ENCODE peak calls at places on chromosomes 2 and 18, in seven cellular contexts. One of them, this sample, is unnamed.

GRCh38 chr2:11344956-11345671 is 678 bp upstream of the ROCK2 start:
- DNase-seq in hepatocyte: peak
- DNase-seq in transverse colon: peak
- DNase-seq in omental fat pad: peak
- DNase-seq in IMR-90: peak
- DNase-seq in activated CD8-positive, alpha-beta T cell treated with anti-CD3 and anti-CD28 coated beads for 36 hours: peak
- DNase-seq in CD8-positive, alpha-beta T cell: no peak
- DNase-seq in this sample: peak

GRCh38 chr2:6148887-6149286 is 456.7 kb downstream of the SOX11 start:
- DNase-seq in hepatocyte: no peak
- DNase-seq in transverse colon: no peak
- DNase-seq in omental fat pad: no peak
- DNase-seq in IMR-90: peak
- DNase-seq in activated CD8-positive, alpha-beta T cell treated with anti-CD3 and anti-CD28 coated beads for 36 hours: no peak
- DNase-seq in CD8-positive, alpha-beta T cell: no peak
- DNase-seq in this sample: no peak

GRCh38 chr2:202494300-202494699 is 118.2 kb downstream of the BMPR2 start:
- DNase-seq in hepatocyte: peak
- DNase-seq in transverse colon: peak
- DNase-seq in omental fat pad: no peak
- DNase-seq in IMR-90: peak
- DNase-seq in activated CD8-positive, alpha-beta T cell treated with anti-CD3 and anti-CD28 coated beads for 36 hours: no peak
- DNase-seq in CD8-positive, alpha-beta T cell: no peak
- DNase-seq in this sample: peak

GRCh38 chr18:53757346-53757745 is 467.1 kb downstream of the MBD2 start:
- DNase-seq in hepatocyte: no peak
- DNase-seq in transverse colon: no peak
- DNase-seq in omental fat pad: no peak
- DNase-seq in IMR-90: no peak
- DNase-seq in activated CD8-positive, alpha-beta T cell treated with anti-CD3 and anti-CD28 coated beads for 36 hours: no peak
- DNase-seq in CD8-positive, alpha-beta T cell: no peak
- DNase-seq in this sample: no peak

GRCh38 chr2:134027980-134028379 is 225.9 kb upstream of the MGAT5 start:
- DNase-seq in hepatocyte: no peak
- DNase-seq in transverse colon: no peak
- DNase-seq in omental fat pad: no peak
- DNase-seq in IMR-90: no peak
- DNase-seq in activated CD8-positive, alpha-beta T cell treated with anti-CD3 and anti-CD28 coated beads for 36 hours: no peak
- DNase-seq in CD8-positive, alpha-beta T cell: no peak
- DNase-seq in this sample: no peak

GRCh38 chr2:20079546-20080115 is 28.2 kb upstream of the LAPTM4A start:
- DNase-seq in hepatocyte: no peak
- DNase-seq in transverse colon: no peak
- DNase-seq in omental fat pad: no peak
- DNase-seq in IMR-90: no peak
- DNase-seq in activated CD8-positive, alpha-beta T cell treated with anti-CD3 and anti-CD28 coated beads for 36 hours: no peak
- DNase-seq in CD8-positive, alpha-beta T cell: no peak
- DNase-seq in this sample: no peak

GRCh38 chr2:86825728-86826386 is 35.1 kb upstream of the CD8A start:
- DNase-seq in hepatocyte: no peak
- DNase-seq in transverse colon: no peak
- DNase-seq in omental fat pad: no peak
- DNase-seq in IMR-90: no peak
- DNase-seq in activated CD8-positive, alpha-beta T cell treated with anti-CD3 and anti-CD28 coated beads for 36 hours: peak
- DNase-seq in CD8-positive, alpha-beta T cell: peak
- DNase-seq in this sample: no peak

GRCh38 chr2:178874529-178875240 is 67.5 kb upstream of the TTN start:
- DNase-seq in hepatocyte: no peak
- DNase-seq in transverse colon: no peak
- DNase-seq in omental fat pad: no peak
- DNase-seq in IMR-90: no peak
- DNase-seq in activated CD8-positive, alpha-beta T cell treated with anti-CD3 and anti-CD28 coated beads for 36 hours: no peak
- DNase-seq in CD8-positive, alpha-beta T cell: no peak
- DNase-seq in this sample: no peak

GRCh38 chr2:9234680-9235387 is 28.2 kb downstream of the ASAP2 start:
- DNase-seq in hepatocyte: peak
- DNase-seq in transverse colon: peak
- DNase-seq in omental fat pad: no peak
- DNase-seq in IMR-90: peak
- DNase-seq in activated CD8-positive, alpha-beta T cell treated with anti-CD3 and anti-CD28 coated beads for 36 hours: no peak
- DNase-seq in CD8-positive, alpha-beta T cell: no peak
- DNase-seq in this sample: no peak

GRCh38 chr18:23494992-23495391 is 8.3 kb upstream of the RMC1 start:
- DNase-seq in hepatocyte: no peak
- DNase-seq in transverse colon: no peak
- DNase-seq in omental fat pad: no peak
- DNase-seq in IMR-90: no peak
- DNase-seq in activated CD8-positive, alpha-beta T cell treated with anti-CD3 and anti-CD28 coated beads for 36 hours: no peak
- DNase-seq in CD8-positive, alpha-beta T cell: no peak
- DNase-seq in this sample: no peak

GRCh38 chr18:22663378-22663777 is 245.7 kb upstream of the CTAGE1 start:
- DNase-seq in hepatocyte: no peak
- DNase-seq in transverse colon: no peak
- DNase-seq in omental fat pad: no peak
- DNase-seq in IMR-90: no peak
- DNase-seq in activated CD8-positive, alpha-beta T cell treated with anti-CD3 and anti-CD28 coated beads for 36 hours: no peak
- DNase-seq in CD8-positive, alpha-beta T cell: no peak
- DNase-seq in this sample: no peak

GRCh38 chr2:217756375-217757107 is 246.3 kb downstream of the TNS1 start:
- DNase-seq in hepatocyte: peak
- DNase-seq in transverse colon: peak
- DNase-seq in omental fat pad: peak
- DNase-seq in IMR-90: peak
- DNase-seq in activated CD8-positive, alpha-beta T cell treated with anti-CD3 and anti-CD28 coated beads for 36 hours: peak
- DNase-seq in CD8-positive, alpha-beta T cell: peak
- DNase-seq in this sample: no peak

GRCh38 chr18:76678248-76678647 is 144.1 kb upstream of the ZNF236 start:
- DNase-seq in hepatocyte: no peak
- DNase-seq in transverse colon: no peak
- DNase-seq in omental fat pad: no peak
- DNase-seq in IMR-90: no peak
- DNase-seq in activated CD8-positive, alpha-beta T cell treated with anti-CD3 and anti-CD28 coated beads for 36 hours: no peak
- DNase-seq in CD8-positive, alpha-beta T cell: no peak
- DNase-seq in this sample: no peak

GRCh38 chr18:2657043-2657512 is 1.6 kb downstream of the SMCHD1 start:
- DNase-seq in hepatocyte: no peak
- DNase-seq in transverse colon: no peak
- DNase-seq in omental fat pad: no peak
- DNase-seq in IMR-90: no peak
- DNase-seq in activated CD8-positive, alpha-beta T cell treated with anti-CD3 and anti-CD28 coated beads for 36 hours: no peak
- DNase-seq in CD8-positive, alpha-beta T cell: no peak
- DNase-seq in this sample: no peak

GRCh38 chr2:72146357-72147302 is 1.0 kb downstream of the CYP26B1 start:
- DNase-seq in hepatocyte: peak
- DNase-seq in transverse colon: no peak
- DNase-seq in omental fat pad: peak
- DNase-seq in IMR-90: no peak
- DNase-seq in activated CD8-positive, alpha-beta T cell treated with anti-CD3 and anti-CD28 coated beads for 36 hours: no peak
- DNase-seq in CD8-positive, alpha-beta T cell: no peak
- DNase-seq in this sample: no peak

GRCh38 chr2:220276736-220277444 is 649.5 kb downstream of the SLC4A3 start:
- DNase-seq in hepatocyte: no peak
- DNase-seq in transverse colon: no peak
- DNase-seq in omental fat pad: no peak
- DNase-seq in IMR-90: peak
- DNase-seq in activated CD8-positive, alpha-beta T cell treated with anti-CD3 and anti-CD28 coated beads for 36 hours: no peak
- DNase-seq in CD8-positive, alpha-beta T cell: no peak
- DNase-seq in this sample: peak

GRCh38 chr2:238754259-238754658 is 93.6 kb upstream of the TWIST2 start:
- DNase-seq in hepatocyte: no peak
- DNase-seq in transverse colon: no peak
- DNase-seq in omental fat pad: no peak
- DNase-seq in IMR-90: no peak
- DNase-seq in activated CD8-positive, alpha-beta T cell treated with anti-CD3 and anti-CD28 coated beads for 36 hours: no peak
- DNase-seq in CD8-positive, alpha-beta T cell: no peak
- DNase-seq in this sample: no peak
- TF ChIP-seq CTCF in hepatocyte: no peak
- TF ChIP-seq CTCF in transverse colon: no peak
- TF ChIP-seq CTCF in omental fat pad: no peak
- TF ChIP-seq CTCF in IMR-90: no peak
- TF ChIP-seq CTCF in activated CD8-positive, alpha-beta T cell treated with anti-CD3 and anti-CD28 coated beads for 36 hours: no peak
- TF ChIP-seq CTCF in CD8-positive, alpha-beta T cell: no peak
- TF ChIP-seq CTCF in this sample: peak

GRCh38 chr18:26812462-26812861 is 53.0 kb downstream of the AQP4 start:
- DNase-seq in hepatocyte: no peak
- DNase-seq in transverse colon: no peak
- DNase-seq in omental fat pad: no peak
- DNase-seq in IMR-90: no peak
- DNase-seq in activated CD8-positive, alpha-beta T cell treated with anti-CD3 and anti-CD28 coated beads for 36 hours: no peak
- DNase-seq in CD8-positive, alpha-beta T cell: no peak
- DNase-seq in this sample: no peak

GRCh38 chr18:26818461-26818860 is 47.0 kb downstream of the AQP4 start:
- DNase-seq in hepatocyte: no peak
- DNase-seq in transverse colon: no peak
- DNase-seq in omental fat pad: no peak
- DNase-seq in IMR-90: no peak
- DNase-seq in activated CD8-positive, alpha-beta T cell treated with anti-CD3 and anti-CD28 coated beads for 36 hours: no peak
- DNase-seq in CD8-positive, alpha-beta T cell: no peak
- DNase-seq in this sample: no peak

GRCh38 chr18:26813043-26813442 is 52.5 kb downstream of the AQP4 start:
- DNase-seq in hepatocyte: peak
- DNase-seq in transverse colon: peak
- DNase-seq in omental fat pad: no peak
- DNase-seq in IMR-90: no peak
- DNase-seq in activated CD8-positive, alpha-beta T cell treated with anti-CD3 and anti-CD28 coated beads for 36 hours: peak
- DNase-seq in CD8-positive, alpha-beta T cell: no peak
- DNase-seq in this sample: no peak
- TF ChIP-seq CTCF in hepatocyte: peak
- TF ChIP-seq CTCF in transverse colon: peak
- TF ChIP-seq CTCF in omental fat pad: no peak
- TF ChIP-seq CTCF in IMR-90: no peak
- TF ChIP-seq CTCF in activated CD8-positive, alpha-beta T cell treated with anti-CD3 and anti-CD28 coated beads for 36 hours: no peak
- TF ChIP-seq CTCF in CD8-positive, alpha-beta T cell: no peak
- TF ChIP-seq CTCF in this sample: no peak

GRCh38 chr2:58042486-58042970 is 4.1 kb upstream of the VRK2 start:
- DNase-seq in hepatocyte: peak
- DNase-seq in transverse colon: no peak
- DNase-seq in omental fat pad: no peak
- DNase-seq in IMR-90: peak
- DNase-seq in activated CD8-positive, alpha-beta T cell treated with anti-CD3 and anti-CD28 coated beads for 36 hours: peak
- DNase-seq in CD8-positive, alpha-beta T cell: no peak
- DNase-seq in this sample: no peak
- TF ChIP-seq CTCF in hepatocyte: no peak
- TF ChIP-seq CTCF in transverse colon: no peak
- TF ChIP-seq CTCF in omental fat pad: no peak
- TF ChIP-seq CTCF in IMR-90: no peak
- TF ChIP-seq CTCF in activated CD8-positive, alpha-beta T cell treated with anti-CD3 and anti-CD28 coated beads for 36 hours: no peak
- TF ChIP-seq CTCF in CD8-positive, alpha-beta T cell: no peak
- TF ChIP-seq CTCF in this sample: no peak

GRCh38 chr18:61637319-61637718 is 255.5 kb downstream of the RNF152 start:
- DNase-seq in hepatocyte: no peak
- DNase-seq in transverse colon: peak
- DNase-seq in omental fat pad: no peak
- DNase-seq in IMR-90: no peak
- DNase-seq in activated CD8-positive, alpha-beta T cell treated with anti-CD3 and anti-CD28 coated beads for 36 hours: no peak
- DNase-seq in CD8-positive, alpha-beta T cell: no peak
- DNase-seq in this sample: no peak
- TF ChIP-seq CTCF in hepatocyte: no peak
- TF ChIP-seq CTCF in transverse colon: peak
- TF ChIP-seq CTCF in omental fat pad: no peak
- TF ChIP-seq CTCF in IMR-90: no peak
- TF ChIP-seq CTCF in activated CD8-positive, alpha-beta T cell treated with anti-CD3 and anti-CD28 coated beads for 36 hours: no peak
- TF ChIP-seq CTCF in CD8-positive, alpha-beta T cell: no peak
- TF ChIP-seq CTCF in this sample: no peak

DNA sequence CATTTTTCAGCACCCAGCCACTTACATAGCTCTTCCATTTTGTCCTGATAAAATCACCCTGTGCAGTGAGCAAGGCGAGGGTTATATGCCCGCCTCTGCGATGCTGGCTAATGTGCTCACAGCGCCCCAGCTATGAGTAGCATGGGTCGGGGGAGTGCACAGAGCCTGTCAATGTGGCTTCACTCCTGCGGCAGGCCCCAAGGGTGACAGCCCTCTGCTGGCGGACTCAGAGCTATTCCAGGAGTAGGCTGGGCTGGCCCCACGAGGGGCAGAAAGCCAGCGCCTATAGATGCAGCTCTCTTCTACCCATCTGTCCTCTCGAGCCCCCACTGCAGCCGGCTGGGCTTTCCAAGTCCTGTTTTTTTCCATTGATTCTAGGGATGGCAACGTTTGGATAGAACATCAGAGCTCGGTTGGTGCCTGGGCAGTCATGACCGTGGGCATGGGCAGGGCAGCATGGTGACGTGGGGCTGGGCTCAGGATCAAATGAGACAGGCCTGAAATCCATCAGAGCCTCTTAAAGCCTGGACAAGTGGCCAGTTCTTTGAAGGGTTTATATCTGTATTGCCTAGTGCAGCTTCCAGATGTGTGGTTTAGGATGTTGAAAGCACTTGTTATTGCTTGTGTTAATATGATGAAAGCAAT is 134.7 kb downstream of the MCFD2 start:
- DNase-seq in hepatocyte: peak
- DNase-seq in transverse colon: peak
- DNase-seq in omental fat pad: no peak
- DNase-seq in IMR-90: peak
- DNase-seq in activated CD8-positive, alpha-beta T cell treated with anti-CD3 and anti-CD28 coated beads for 36 hours: no peak
- DNase-seq in CD8-positive, alpha-beta T cell: no peak
- DNase-seq in this sample: no peak
- TF ChIP-seq CTCF in hepatocyte: peak
- TF ChIP-seq CTCF in transverse colon: no peak
- TF ChIP-seq CTCF in omental fat pad: no peak
- TF ChIP-seq CTCF in IMR-90: peak
- TF ChIP-seq CTCF in activated CD8-positive, alpha-beta T cell treated with anti-CD3 and anti-CD28 coated beads for 36 hours: no peak
- TF ChIP-seq CTCF in CD8-positive, alpha-beta T cell: no peak
- TF ChIP-seq CTCF in this sample: no peak

GRCh38 chr2:221372156-221372870 is 199.8 kb downstream of the EPHA4 start:
- DNase-seq in hepatocyte: no peak
- DNase-seq in transverse colon: no peak
- DNase-seq in omental fat pad: no peak
- DNase-seq in IMR-90: no peak
- DNase-seq in activated CD8-positive, alpha-beta T cell treated with anti-CD3 and anti-CD28 coated beads for 36 hours: no peak
- DNase-seq in CD8-positive, alpha-beta T cell: no peak
- DNase-seq in this sample: no peak
- TF ChIP-seq CTCF in hepatocyte: peak
- TF ChIP-seq CTCF in transverse colon: no peak
- TF ChIP-seq CTCF in omental fat pad: no peak
- TF ChIP-seq CTCF in IMR-90: peak
- TF ChIP-seq CTCF in activated CD8-positive, alpha-beta T cell treated with anti-CD3 and anti-CD28 coated beads for 36 hours: no peak
- TF ChIP-seq CTCF in CD8-positive, alpha-beta T cell: no peak
- TF ChIP-seq CTCF in this sample: no peak

DNA sequence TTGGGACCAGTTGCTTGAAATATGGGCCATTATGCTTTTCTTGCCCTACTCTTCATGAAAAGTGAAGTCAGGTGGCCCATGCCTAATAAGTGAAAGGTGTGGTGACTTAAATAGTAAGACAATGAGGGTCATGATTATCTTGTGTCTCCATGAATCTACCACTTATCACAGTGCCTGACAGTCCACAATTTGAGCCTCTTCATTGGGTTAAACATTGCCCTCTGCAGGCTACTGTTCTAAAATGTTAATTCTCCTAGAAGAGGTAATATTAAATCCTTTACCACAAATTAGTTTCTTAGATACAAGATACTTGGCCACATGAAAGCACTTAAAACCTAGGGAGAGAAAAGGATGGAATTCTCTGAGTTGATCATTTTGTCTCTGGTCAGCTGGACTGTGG is 4.0 kb downstream of the EGR4 start:
- DNase-seq in hepatocyte: no peak
- DNase-seq in transverse colon: no peak
- DNase-seq in omental fat pad: no peak
- DNase-seq in IMR-90: no peak
- DNase-seq in activated CD8-positive, alpha-beta T cell treated with anti-CD3 and anti-CD28 coated beads for 36 hours: no peak
- DNase-seq in CD8-positive, alpha-beta T cell: no peak
- DNase-seq in this sample: no peak
- TF ChIP-seq CTCF in hepatocyte: no peak
- TF ChIP-seq CTCF in transverse colon: no peak
- TF ChIP-seq CTCF in omental fat pad: no peak
- TF ChIP-seq CTCF in IMR-90: no peak
- TF ChIP-seq CTCF in activated CD8-positive, alpha-beta T cell treated with anti-CD3 and anti-CD28 coated beads for 36 hours: no peak
- TF ChIP-seq CTCF in CD8-positive, alpha-beta T cell: no peak
- TF ChIP-seq CTCF in this sample: no peak

This sample was measured in AG09319.